ENCODE peak calls at places on chromosomes 2 and 18, in six cellular contexts. E, J, R, G, B and L are unnamed samples.

GRCh38 chr2:46669996-46670793 is 190.8 kb downstream of the TMEM247 start:
- DNase-seq in E (no peak), J (no peak), R (no peak), G (no peak), B (no peak), L (no peak)

GRCh38 chr2:85914525-85914881 is 25.7 kb upstream of the ST3GAL5 start:
- DNase-seq in E (no peak), J (no peak), R (no peak), G (no peak), B (no peak), L (no peak)

GRCh38 chr2:37635359-37636208 is 35.9 kb downstream of the CDC42EP3 start:
- DNase-seq in E (no peak), J (peak; percentile 94), R (no peak), G (peak; percentile 92), B (no peak), L (no peak)

GRCh38 chr2:234954551-234954992 is 2.8 kb downstream of the SH3BP4 start:
- DNase-seq in E (peak; percentile 57), J (no peak), R (no peak), G (peak; percentile 73), B (no peak), L (no peak)

GRCh38 chr2:65382323-65382722 is 50.1 kb downstream of the SPRED2 start:
- DNase-seq in E (no peak), J (no peak), R (no peak), G (no peak), B (no peak), L (no peak)

GRCh38 chr2:160207804-160208661 is 8.0 kb upstream of the ITGB6 start:
- DNase-seq in E (peak; percentile 94), J (peak; percentile 53), R (no peak), G (peak; percentile 98), B (peak; percentile 78), L (no peak)

GRCh38 chr2:198375073-198375430 is 570.7 kb downstream of the PLCL1 start:
- DNase-seq in E (no peak), J (no peak), R (no peak), G (no peak), B (no peak), L (no peak)

GRCh38 chr2:134029478-134029877 is 224.4 kb upstream of the MGAT5 start:
- DNase-seq in E (no peak), J (no peak), R (no peak), G (no peak), B (no peak), L (no peak)

GRCh38 chr2:203562283-203562682 is 27.2 kb upstream of the RAPH1 start:
- DNase-seq in E (no peak), J (no peak), R (no peak), G (no peak), B (no peak), L (no peak)

GRCh38 chr2:15819576-15820282 is 120.6 kb upstream of the MYCN start:
- DNase-seq in E (no peak), J (no peak), R (no peak), G (no peak), B (no peak), L (no peak)

GRCh38 chr2:24409700-24410556 is 49.6 kb upstream of the ITSN2 start:
- DNase-seq in E (peak; percentile 32), J (peak; percentile 76), R (no peak), G (peak; percentile 77), B (peak; percentile 58), L (peak; percentile 75)

GRCh38 chr2:1047485-1047884 is 96.8 kb downstream of the SNTG2 start:
- DNase-seq in E (no peak), J (no peak), R (no peak), G (no peak), B (no peak), L (no peak)

GRCh38 chr2:117980783-117981676 is 32.8 kb downstream of the CCDC93 start:
- DNase-seq in E (no peak), J (no peak), R (no peak), G (peak; percentile 88), B (no peak), L (no peak)

GRCh38 chr2:91477731-91478672 is 2786.5 kb downstream of the RPIA start:
- DNase-seq in E (no peak), J (no peak), R (no peak), G (no peak), B (peak; percentile 56), L (peak; percentile 38)

GRCh38 chr18:3624818-3625716 is 175.1 kb downstream of the TGIF1 start:
- DNase-seq in E (peak; percentile 50), J (peak; percentile 11), R (no peak), G (peak; percentile 92), B (peak; percentile 74), L (peak; percentile 39)

GRCh38 chr2:181988154-181988924 is 2.7 kb downstream of the PPP1R1C start:
- DNase-seq in E (no peak), J (no peak), R (no peak), G (no peak), B (no peak), L (no peak)

GRCh38 chr2:78977661-78978145 is 47.8 kb upstream of the REG3G start:
- DNase-seq in E (no peak), J (peak; percentile 78), R (no peak), G (no peak), B (no peak), L (peak; percentile 50)

GRCh38 chr2:121735520-121736074 is 1.1 kb downstream of the NIFK start:
- DNase-seq in E (no peak), J (peak; percentile 26), R (no peak), G (peak; percentile 40), B (no peak), L (no peak)

GRCh38 chr2:233329489-233330135 is 22.0 kb downstream of the SAG start:
- DNase-seq in E (no peak), J (no peak), R (no peak), G (no peak), B (no peak), L (no peak)

GRCh38 chr2:220337611-220338440 is 710.4 kb downstream of the SLC4A3 start:
- DNase-seq in E (no peak), J (no peak), R (no peak), G (no peak), B (no peak), L (no peak)

GRCh38 chr2:130756041-130756720 is 841 bp downstream of the AMER3 start:
- DNase-seq in E (no peak), J (no peak), R (peak; percentile 69), G (no peak), B (no peak), L (no peak)

GRCh38 chr18:63646916-63647315 is 2.9 kb upstream of the SERPINB4 start:
- DNase-seq in E (no peak), J (no peak), R (no peak), G (peak; percentile 39), B (no peak), L (no peak)

GRCh38 chr2:237712477-237713377 is 85.3 kb downstream of the LRRFIP1 start:
- DNase-seq in E (peak; percentile 7), J (no peak), R (no peak), G (no peak), B (peak; percentile 42), L (no peak)

GRCh38 chr2:105329561-105330495 is at the start of gene TGFBRAP1:
- DNase-seq in E (no peak), J (peak; percentile 76), R (peak; percentile 37), G (peak; percentile 47), B (no peak), L (peak; percentile 84)

GRCh38 chr18:33022370-33022769 is 249.5 kb upstream of the KLHL14 start:
- DNase-seq in E (no peak), J (no peak), R (no peak), G (no peak), B (no peak), L (no peak)
- TF ChIP-seq CTCF in E (no peak), J (no peak), R (peak; percentile 41), G (no peak), B (no peak), L (no peak)

GRCh38 chr2:10993001-10993481 is 81.3 kb downstream of the KCNF1 start:
- DNase-seq in E (no peak), J (no peak), R (no peak), G (no peak), B (no peak), L (no peak)
- TF ChIP-seq CTCF in E (no peak), J (no peak), R (no peak), G (no peak), B (no peak), L (no peak)

GRCh38 chr2:36357506-36358316 is 2.1 kb downstream of the CRIM1 start:
- DNase-seq in E (no peak), J (peak; percentile 29), R (no peak), G (peak; percentile 84), B (no peak), L (peak; percentile 60)
- TF ChIP-seq CTCF in E (no peak), J (no peak), R (peak; percentile 28), G (peak; percentile 40), B (peak; percentile 18), L (no peak)

GRCh38 chr2:239261796-239262475 is 138.9 kb downstream of the HDAC4 start:
- DNase-seq in E (no peak), J (no peak), R (no peak), G (no peak), B (no peak), L (no peak)

GRCh38 chr2:239263937-239264837 is 136.6 kb downstream of the HDAC4 start:
- DNase-seq in E (peak; percentile 17), J (no peak), R (no peak), G (peak; percentile 35), B (peak; percentile 60), L (no peak)

GRCh38 chr2:239264838-239265651 is 135.8 kb downstream of the HDAC4 start:
- DNase-seq in E (peak; percentile 32), J (peak; percentile 64), R (no peak), G (peak; percentile 51), B (peak; percentile 73), L (peak; percentile 83)

GRCh38 chr2:239262484-239263230 is 138.2 kb downstream of the HDAC4 start:
- DNase-seq in E (peak; percentile 7), J (no peak), R (no peak), G (no peak), B (no peak), L (no peak)

DNA sequence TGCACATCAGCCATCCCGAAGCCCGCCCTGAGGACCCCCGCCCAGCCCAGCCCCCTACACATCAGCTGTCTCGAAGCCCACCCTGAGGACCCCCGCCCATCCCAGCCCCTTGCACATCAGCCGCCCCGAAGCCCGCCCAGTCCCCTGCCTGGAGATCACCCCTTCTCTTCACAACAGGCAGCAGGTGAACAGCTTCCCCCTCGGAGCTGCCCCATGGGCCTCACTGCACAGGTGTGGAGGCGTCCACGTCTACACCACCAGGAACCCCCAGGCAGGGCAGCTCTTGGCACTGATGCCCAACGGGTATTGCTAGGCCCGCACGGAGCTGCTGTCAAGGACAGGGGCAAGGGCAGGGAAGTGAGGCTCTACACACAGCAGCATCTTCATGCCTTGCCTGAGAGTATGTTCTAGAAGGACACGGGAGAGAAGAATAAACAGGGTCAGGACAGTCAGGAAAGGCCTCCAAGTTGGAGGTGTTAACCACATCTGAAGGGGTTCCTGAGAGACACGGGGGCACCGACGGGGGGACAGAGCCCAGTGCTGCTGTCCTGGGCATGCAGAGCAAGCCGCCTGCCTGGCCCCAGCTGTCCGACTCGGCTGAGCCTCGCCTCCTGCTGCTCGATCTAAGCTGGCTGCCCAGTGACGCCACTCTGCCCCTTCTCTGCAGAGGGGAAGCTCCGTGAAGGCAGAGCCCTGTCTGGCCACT is 137.4 kb downstream of the HDAC4 start:
- DNase-seq in E (peak; percentile 11), J (no peak), R (no peak), G (no peak), B (peak; percentile 56), L (no peak)
- TF ChIP-seq CTCF in E (no peak), J (no peak), R (no peak), G (no peak), B (no peak), L (no peak)

GRCh38 chr18:54392621-54393023 is 34.9 kb downstream of the C18orf54 start:
- DNase-seq in E (no peak), J (peak; percentile 77), R (no peak), G (peak; percentile 71), B (no peak), L (peak; percentile 46)
- TF ChIP-seq CTCF in E (peak; percentile 60), J (peak; percentile 67), R (peak; percentile 74), G (peak; percentile 63), B (peak; percentile 61), L (peak; percentile 62)